ENCODE peak calls at places on chromosome 12, in four cellular contexts. D, Y, L and R are unnamed samples.

GRCh38 chr12:92866418-92866817 is 62.7 kb downstream of the EEA1 start:
- DNase-seq in L (no peak), D (no peak), Y (no peak), R (no peak)

GRCh38 chr12:5554711-5555110 is 122.8 kb downstream of the NTF3 start:
- DNase-seq in Y (no peak), L (no peak), D (no peak), R (no peak)

GRCh38 chr12:114479831-114480230 is 73.9 kb upstream of the TBX5 start:
- DNase-seq in D (no peak), Y (no peak), L (no peak), R (no peak)

GRCh38 chr12:125519026-125519651 is 453.9 kb downstream of the AACS start:
- DNase-seq in D (peak; percentile 48), L (no peak), Y (no peak), R (no peak)

GRCh38 chr12:93100610-93101009 is 171.5 kb upstream of the EEA1 start:
- DNase-seq in Y (no peak), D (no peak), L (peak; percentile 51), R (no peak)

GRCh38 chr12:109126781-109127180 is 10.4 kb downstream of the ACACB start:
- DNase-seq in L (peak; percentile 56), Y (no peak), D (no peak), R (no peak)

GRCh38 chr12:98974767-98975381 is 329.8 kb downstream of the APAF1 start:
- DNase-seq in D (no peak), Y (no peak), L (no peak), R (no peak)

GRCh38 chr12:68667896-68668295 is 18.9 kb upstream of the NUP107 start:
- DNase-seq in D (no peak), L (no peak), Y (no peak), R (no peak)

GRCh38 chr12:67714648-67715047 is 66.1 kb downstream of the DYRK2 start:
- DNase-seq in Y (no peak), D (no peak), L (peak; percentile 14), R (peak; percentile 17)

GRCh38 chr12:82705774-82706173 is 19.1 kb downstream of the TMTC2 start:
- DNase-seq in D (no peak), L (no peak), Y (no peak), R (no peak)